ENCODE peak calls at places on chromosomes 16 and 17, in nine cellular contexts. J, I, U, E, B, K, N, P and S are unnamed samples.

GRCh38 chr16:67186550-67186950 is 2.8 kb upstream of the MATCAP1 start:
- DNase-seq in J (no peak), I (no peak), U (no peak), E (peak; percentile 60), B (no peak), K (no peak), N (no peak), P (no peak), S (no peak)

GRCh38 chr17:28738680-28739384 is 5.0 kb upstream of the TRAF4 start:
- DNase-seq in J (no peak), I (no peak), U (no peak), E (no peak), B (no peak), K (no peak), N (no peak), P (no peak), S (peak; percentile 25)

GRCh38 chr17:63700528-63701441 is 860 bp upstream of the LIMD2 start:
- DNase-seq in J (no peak), I (peak; percentile 48), U (peak; percentile 63), E (no peak), B (peak; percentile 29), K (peak; percentile 47), N (peak; percentile 42), P (no peak), S (peak; percentile 46)

GRCh38 chr17:8285270-8286181 is 2.9 kb upstream of the RANGRF start:
- DNase-seq in J (no peak), I (no peak), U (no peak), E (no peak), B (no peak), K (no peak), N (no peak), P (no peak), S (no peak)

GRCh38 chr16:72317378-72317777 is 145.4 kb upstream of the PMFBP1 start:
- DNase-seq in J (no peak), I (no peak), U (peak; percentile 71), E (no peak), B (peak; percentile 34), K (no peak), N (no peak), P (no peak), S (no peak)

GRCh38 chr17:27336217-27336616 is 42.3 kb downstream of the WSB1 start:
- DNase-seq in J (no peak), I (no peak), U (no peak), E (no peak), B (no peak), K (no peak), N (no peak), P (no peak), S (no peak)

GRCh38 chr16:27564226-27564625 is 14.3 kb downstream of the KATNIP start:
- DNase-seq in J (no peak), I (no peak), U (no peak), E (no peak), B (no peak), K (no peak), N (no peak), P (no peak), S (no peak)

GRCh38 chr17:50444841-50445715 is 19.1 kb downstream of the ACSF2 start:
- DNase-seq in J (no peak), I (no peak), U (no peak), E (no peak), B (no peak), K (no peak), N (no peak), P (no peak), S (no peak)

GRCh38 chr17:61490540-61490975 is 38.3 kb downstream of the TBX4 start:
- DNase-seq in J (no peak), I (peak; percentile 79), U (peak; percentile 65), E (no peak), B (peak; percentile 90), K (no peak), N (no peak), P (peak; percentile 62), S (no peak)

GRCh38 chr16:69344171-69344570 is 4.6 kb downstream of the NIP7 start:
- DNase-seq in J (no peak), I (no peak), U (no peak), E (no peak), B (no peak), K (no peak), N (no peak), P (no peak), S (no peak)

GRCh38 chr16:67151431-67152097 is 766 bp upstream of the B3GNT9 start:
- DNase-seq in J (no peak), I (no peak), U (no peak), E (no peak), B (no peak), K (no peak), N (no peak), P (peak; percentile 36), S (no peak)

GRCh38 chr17:83145358-83145738 is 65.9 kb downstream of the METRNL start:
- DNase-seq in J (no peak), I (no peak), U (no peak), E (no peak), B (no peak), K (no peak), N (no peak), P (no peak), S (no peak)

GRCh38 chr17:68184141-68184571 is 63.7 kb upstream of the AMZ2 start:
- DNase-seq in J (no peak), I (no peak), U (no peak), E (no peak), B (no peak), K (no peak), N (no peak), P (no peak), S (no peak)

GRCh38 chr16:53779186-53779585 is 75.2 kb downstream of the FTO start:
- DNase-seq in J (no peak), I (no peak), U (no peak), E (no peak), B (no peak), K (no peak), N (no peak), P (no peak), S (no peak)